ENCODE peak calls at places on chromosomes 12 and 14, in four cellular contexts. Z, U, J and M are unnamed samples.

GRCh38 chr12:24069532-24070395 is 120.3 kb upstream of the SOX5 start:
- DNase-seq in Z (no peak), U (peak), J (no peak), M (no peak)

GRCh38 chr12:118984206-118984943 is 3.0 kb downstream of the SRRM4 start:
- DNase-seq in Z (no peak), U (no peak), J (no peak), M (no peak)

GRCh38 chr12:63064080-63064479 is 86.9 kb downstream of the AVPR1A start:
- DNase-seq in Z (peak), U (no peak), J (no peak), M (no peak)

GRCh38 chr12:28568709-28569108 is 378.5 kb downstream of the CCDC91 start:
- DNase-seq in Z (no peak), U (no peak), J (no peak), M (no peak)

GRCh38 chr14:30223385-30223785 is 295.7 kb upstream of the PRKD1 start:
- DNase-seq in Z (no peak), U (no peak), J (peak), M (peak)

GRCh38 chr12:109531411-109531810 is 41.9 kb downstream of the MMAB start:
- DNase-seq in Z (no peak), U (no peak), J (no peak), M (no peak)

GRCh38 chr14:34161351-34162169 is 210.7 kb upstream of the EGLN3 start:
- DNase-seq in Z (no peak), U (no peak), J (no peak), M (peak)

GRCh38 chr12:3218846-3219632 is 141.9 kb downstream of the TSPAN9 start:
- DNase-seq in Z (no peak), U (no peak), J (no peak), M (no peak)

GRCh38 chr12:64082866-64083268 is 139.2 kb downstream of the KICS2 start:
- DNase-seq in Z (no peak), U (no peak), J (peak), M (no peak)

GRCh38 chr14:98173291-98173690 is 1098.7 kb downstream of the BCL11B start:
- DNase-seq in Z (no peak), U (no peak), J (no peak), M (no peak)

GRCh38 chr14:67411820-67412421 is at the start of gene PLEK2:
- DNase-seq in Z (no peak), U (no peak), J (peak), M (peak)

GRCh38 chr14:106491851-106492250 is 965.5 kb downstream of the TMEM121 start:
- DNase-seq in Z (peak), U (no peak), J (peak), M (no peak)

GRCh38 chr14:70897475-70897874 is 9.8 kb upstream of the PCNX1 start:
- DNase-seq in Z (no peak), U (no peak), J (no peak), M (no peak)

GRCh38 chr12:105382771-105383632 is 52.5 kb downstream of the C12orf75 start:
- DNase-seq in Z (peak), U (peak), J (peak), M (peak)

GRCh38 chr12:113242018-113242418 is 20.8 kb downstream of the TPCN1 start:
- DNase-seq in Z (peak), U (no peak), J (no peak), M (peak)

GRCh38 chr12:3461391-3461790 is 29.6 kb upstream of the PRMT8 start:
- DNase-seq in Z (no peak), U (no peak), J (no peak), M (no peak)

GRCh38 chr12:6863586-6864321 is 3.6 kb upstream of the TPI1 start:
- DNase-seq in Z (no peak), U (no peak), J (no peak), M (no peak)

GRCh38 chr12:103632554-103633216 is 45.6 kb downstream of the STAB2 start:
- DNase-seq in Z (peak), U (peak), J (peak), M (peak)

GRCh38 chr12:102067574-102068258 is 5.9 kb upstream of the WASHC3 start:
- DNase-seq in Z (no peak), U (no peak), J (no peak), M (no peak)

GRCh38 chr12:71731439-71732356 is 23.0 kb upstream of the RAB21 start:
- DNase-seq in Z (no peak), U (no peak), J (peak), M (peak)

GRCh38 chr12:51695241-51696010 is 104.4 kb downstream of the SCN8A start:
- DNase-seq in Z (no peak), U (no peak), J (no peak), M (no peak)

GRCh38 chr12:52245962-52246577 is 13.0 kb downstream of the KRT7 start:
- DNase-seq in Z (peak), U (no peak), J (peak), M (no peak)

GRCh38 chr14:24129410-24129998 is 955 bp upstream of the FITM1 start:
- DNase-seq in Z (no peak), U (no peak), J (no peak), M (no peak)

GRCh38 chr12:52147367-52147972 is 44.3 kb downstream of the KRT80 start:
- DNase-seq in Z (peak), U (no peak), J (peak), M (peak)

GRCh38 chr14:64340560-64341196 is 46.5 kb upstream of the ESR2 start:
- DNase-seq in Z (no peak), U (no peak), J (no peak), M (no peak)

GRCh38 chr12:122244565-122245371 is 18.9 kb upstream of the DIABLO start:
- DNase-seq in Z (no peak), U (no peak), J (no peak), M (no peak)

GRCh38 chr14:68144051-68144681 is 324.6 kb downstream of the RAD51B start:
- DNase-seq in Z (no peak), U (no peak), J (peak), M (no peak)

GRCh38 chr12:68673788-68674187 is 13.0 kb upstream of the NUP107 start:
- DNase-seq in Z (no peak), U (no peak), J (no peak), M (no peak)

GRCh38 chr14:72525087-72525909 is 368.6 kb downstream of the DPF3 start:
- DNase-seq in Z (no peak), U (no peak), J (no peak), M (no peak)

GRCh38 chr12:101855364-101855884 is 22.0 kb upstream of the DRAM1 start:
- DNase-seq in Z (peak), U (no peak), J (no peak), M (no peak)

GRCh38 chr12:75042125-75042524 is 167.5 kb downstream of the KCNC2 start:
- DNase-seq in Z (no peak), U (no peak), J (no peak), M (no peak)

GRCh38 chr12:76542908-76543307 is 16.7 kb downstream of the OSBPL8 start:
- DNase-seq in Z (peak), U (no peak), J (no peak), M (no peak)

GRCh38 chr14:54564071-54564798 is 2.7 kb upstream of the SAMD4A start:
- DNase-seq in Z (peak), U (no peak), J (peak), M (no peak)

GRCh38 chr14:32560213-32560857 is 231.2 kb downstream of the AKAP6 start:
- DNase-seq in Z (peak), U (peak), J (peak), M (peak)

DNA sequence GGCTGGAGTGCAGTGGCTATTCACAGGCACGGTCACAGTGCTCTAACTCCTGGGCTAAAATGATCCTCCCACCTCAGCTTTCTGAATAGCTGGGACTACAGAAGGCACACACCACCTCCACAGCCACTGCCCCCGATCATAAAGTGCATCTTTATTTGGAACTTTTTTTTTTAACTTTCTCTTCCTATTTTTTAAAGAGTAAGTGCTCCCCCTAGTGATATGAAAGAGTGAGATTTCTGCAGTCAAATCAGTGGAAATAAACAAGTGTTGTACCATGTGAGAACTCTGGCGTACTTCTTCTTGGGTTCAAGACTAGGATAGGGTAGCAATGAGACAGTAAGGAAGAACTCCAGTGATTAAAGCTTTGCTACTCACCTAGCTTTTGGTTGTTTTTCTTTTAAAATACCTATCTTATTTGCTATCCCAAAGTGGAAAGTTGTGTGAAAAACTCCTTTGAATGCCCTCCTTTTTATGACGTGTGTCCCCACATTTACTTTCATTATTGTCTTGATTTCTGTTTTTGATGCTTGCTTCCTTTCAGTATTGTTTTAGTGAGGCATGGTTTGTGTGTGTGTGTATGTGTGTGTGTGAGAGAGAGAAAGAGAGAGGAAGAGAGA is 6.6 kb downstream of the PPP4R4 start:
- DNase-seq in Z (peak), U (no peak), J (peak), M (no peak)
- TF ChIP-seq CTCF in Z (peak), U (peak), J (peak), M (peak)

DNA sequence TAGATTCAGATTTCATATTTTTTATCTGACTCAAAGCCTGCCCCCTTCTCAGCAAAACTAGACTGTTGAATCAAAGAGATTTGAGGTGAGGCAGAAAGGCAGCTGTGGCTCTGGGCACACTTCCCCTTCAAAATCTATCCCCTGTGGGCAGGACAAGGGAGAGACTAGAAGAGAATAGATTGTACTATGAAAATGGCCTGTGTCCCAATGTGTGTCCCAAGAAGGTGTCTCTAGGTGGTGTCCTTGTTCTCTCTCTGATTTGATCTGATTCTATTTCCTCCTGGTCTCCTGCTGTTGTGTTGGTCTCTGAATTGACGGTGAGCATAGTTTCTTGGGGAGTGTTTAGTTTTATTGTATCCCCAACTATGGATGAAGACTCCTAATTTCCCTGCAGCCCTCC is 565.8 kb upstream of the ATP2B1 start:
- DNase-seq in Z (peak), U (no peak), J (no peak), M (no peak)
- TF ChIP-seq CTCF in Z (no peak), U (no peak), J (no peak), M (no peak)

GRCh38 chr12:94145231-94145979 is 3.0 kb upstream of the PLXNC1 start:
- DNase-seq in Z (peak), U (no peak), J (peak), M (no peak)
- TF ChIP-seq CTCF in Z (peak), U (peak), J (peak), M (no peak)

DNA sequence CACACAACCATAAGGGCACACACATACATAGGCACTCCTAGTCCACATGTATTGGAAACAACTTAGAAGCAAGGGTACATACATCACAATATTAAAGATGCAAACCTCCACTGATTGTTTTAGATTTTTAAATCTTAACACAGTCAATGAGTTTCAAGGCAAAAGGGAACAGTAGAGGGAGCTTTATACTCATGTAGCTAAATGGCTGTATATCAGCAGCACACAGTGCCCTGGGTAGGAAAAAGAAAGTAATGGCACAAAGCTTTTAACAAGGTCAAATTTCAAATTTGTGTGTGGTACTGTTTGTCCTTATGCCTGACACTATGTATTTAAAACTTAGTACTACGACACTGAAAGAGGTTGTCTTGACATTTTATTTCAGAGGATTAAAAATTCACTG is 262.0 kb downstream of the MED13L start:
- DNase-seq in Z (peak), U (no peak), J (peak), M (no peak)
- TF ChIP-seq CTCF in Z (peak), U (peak), J (peak), M (no peak)

GRCh38 chr12:84497819-84498218 is 414.8 kb downstream of the SLC6A15 start:
- DNase-seq in Z (peak), U (no peak), J (peak), M (no peak)
- TF ChIP-seq CTCF in Z (peak), U (no peak), J (peak), M (no peak)

GRCh38 chr12:990308-990648 is 745 bp upstream of the ERC1 start:
- DNase-seq in Z (peak), U (no peak), J (no peak), M (peak)

GRCh38 chr12:989051-989450 is 2.0 kb upstream of the ERC1 start:
- DNase-seq in Z (no peak), U (no peak), J (no peak), M (no peak)

GRCh38 chr12:988616-989015 is 2.4 kb upstream of the ERC1 start:
- DNase-seq in Z (peak), U (no peak), J (no peak), M (no peak)

GRCh38 chr12:990649-991349 is at the start of gene ERC1:
- DNase-seq in Z (peak), U (peak), J (peak), M (peak)

GRCh38 chr12:989751-990278 is 1.2 kb upstream of the ERC1 start:
- DNase-seq in Z (peak), U (no peak), J (peak), M (no peak)
- TF ChIP-seq CTCF in Z (no peak), U (no peak), J (no peak), M (no peak)

GRCh38 chr14:102185360-102185759 is 45.7 kb downstream of the WDR20 start:
- DNase-seq in Z (no peak), U (no peak), J (peak), M (no peak)
- TF ChIP-seq CTCF in Z (no peak), U (no peak), J (no peak), M (no peak)

DNA sequence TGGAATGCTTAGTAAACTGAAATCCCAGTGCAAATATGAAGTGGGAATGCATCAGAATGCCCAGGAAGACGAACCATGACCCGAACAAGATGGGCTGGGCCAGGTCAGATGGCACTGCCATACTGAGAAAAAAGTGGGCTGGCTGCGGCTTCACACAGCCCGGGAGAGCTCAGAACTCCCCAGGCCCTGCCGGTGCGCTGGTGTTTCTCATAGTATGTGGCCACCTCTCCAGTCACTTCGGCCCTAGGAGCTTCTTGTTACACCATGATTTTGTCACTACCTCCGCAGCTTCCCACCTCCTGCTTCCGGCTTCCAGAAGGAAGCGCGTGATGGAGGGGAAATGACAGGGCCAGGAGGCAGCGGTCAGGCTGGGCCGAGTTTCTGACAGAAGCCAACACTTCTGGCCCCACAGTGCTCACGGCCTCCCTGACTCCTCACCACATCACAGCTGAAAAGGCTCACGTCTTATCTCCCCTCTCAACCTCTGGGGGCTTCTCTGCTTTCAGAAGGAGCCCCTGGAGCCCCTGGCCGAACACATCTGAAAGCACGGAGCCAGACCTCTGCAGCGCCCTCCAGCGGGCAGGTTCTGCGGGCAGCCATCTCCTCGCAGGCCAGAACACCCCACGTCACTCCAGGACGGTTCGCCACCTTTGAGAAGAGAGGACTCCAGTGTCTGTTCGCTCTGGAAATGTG is 30.7 kb downstream of the DAD1 start:
- DNase-seq in Z (peak), U (no peak), J (no peak), M (no peak)
- TF ChIP-seq CTCF in Z (no peak), U (peak), J (no peak), M (no peak)

GRCh38 chr12:9149372-9149771 is 33.7 kb upstream of the A2M start:
- DNase-seq in Z (no peak), U (no peak), J (peak), M (no peak)
- TF ChIP-seq CTCF in Z (no peak), U (no peak), J (no peak), M (no peak)

GRCh38 chr12:48818831-48819590 is 715 bp downstream of the CACNB3 start:
- DNase-seq in Z (no peak), U (no peak), J (no peak), M (peak)
- TF ChIP-seq CTCF in Z (no peak), U (no peak), J (peak), M (no peak)